ENCODE peak calls at places on chromosome 12, in ten cellular contexts. E, Y, H, B, M, T, W, C, F and O are unnamed samples.

GRCh38 chr12:98422809-98423208 is 92.6 kb upstream of the TMPO start:
- DNase-seq in M (peak; percentile 76), H (no peak), C (no peak), Y (no peak), B (peak; percentile 20), F (no peak), T (peak; percentile 71), E (no peak), W (no peak), O (no peak)

GRCh38 chr12:10182662-10183061 is 3.8 kb downstream of the TMEM52B start:
- DNase-seq in W (no peak), C (no peak), M (no peak), E (no peak), H (no peak), B (peak; percentile 86), T (no peak), F (no peak), Y (no peak), O (no peak)

GRCh38 chr12:85657251-85657650 is 179.0 kb downstream of the RASSF9 start:
- DNase-seq in B (no peak), E (no peak), Y (no peak), W (no peak), M (no peak), F (no peak), H (no peak), C (no peak), T (no peak), O (no peak)

GRCh38 chr12:14481201-14481600 is 86.5 kb downstream of the PLBD1 start:
- DNase-seq in T (no peak), C (no peak), Y (no peak), M (no peak), F (no peak), B (no peak), W (no peak), H (no peak), E (no peak), O (no peak)

GRCh38 chr12:80857311-80857710 is 80.4 kb downstream of the LIN7A start:
- DNase-seq in F (no peak), T (no peak), H (no peak), M (no peak), E (no peak), W (no peak), C (no peak), Y (no peak), B (no peak), O (no peak)

GRCh38 chr12:110012137-110012536 is 12.9 kb downstream of the ANKRD13A start:
- DNase-seq in H (no peak), C (no peak), B (no peak), M (no peak), F (no peak), E (no peak), W (no peak), T (no peak), Y (no peak), O (no peak)

GRCh38 chr12:124531281-124531745 is 36.1 kb downstream of the NCOR2 start:
- DNase-seq in T (no peak), E (no peak), M (no peak), Y (no peak), H (no peak), F (peak; percentile 88), W (no peak), C (peak; percentile 59), B (no peak), O (no peak)

GRCh38 chr12:103499571-103499970 is 3.8 kb upstream of the C12orf42 start:
- DNase-seq in H (no peak), M (no peak), Y (no peak), E (no peak), T (no peak), F (no peak), W (no peak), B (no peak), C (no peak), O (no peak)

GRCh38 chr12:107818984-107819383 is 44.5 kb downstream of the ASCL4 start:
- DNase-seq in C (no peak), E (no peak), W (no peak), H (peak; percentile 12), F (no peak), Y (no peak), B (peak; percentile 5), T (no peak), M (no peak), O (no peak)

GRCh38 chr12:42482086-42482819 is 107.3 kb downstream of the PRICKLE1 start:
- DNase-seq in W (peak; percentile 63), C (no peak), F (no peak), E (peak; percentile 75), H (no peak), Y (no peak), B (peak; percentile 50), M (no peak), T (peak; percentile 34), O (no peak)

GRCh38 chr12:75087656-75088055 is 122.0 kb downstream of the KCNC2 start:
- DNase-seq in C (no peak), W (no peak), B (no peak), E (no peak), Y (no peak), T (no peak), H (no peak), M (no peak), F (no peak), O (no peak)
- TF ChIP-seq CTCF in C (no peak), W (no peak), B (peak; percentile 14), E (no peak), Y (peak; percentile 24), T (peak; percentile 39), H (no peak), M (no peak), F (peak; percentile 27), O (no peak)

GRCh38 chr12:102483466-102483865 is 3.1 kb upstream of the IGF1 start:
- DNase-seq in T (no peak), H (no peak), C (no peak), E (no peak), F (no peak), M (no peak), B (no peak), W (no peak), Y (no peak), O (no peak)

GRCh38 chr12:102484017-102484731 is 3.8 kb upstream of the IGF1 start:
- DNase-seq in B (peak; percentile 16), M (peak; percentile 30), E (peak; percentile 38), F (peak; percentile 45), Y (peak; percentile 55), H (peak; percentile 38), W (no peak), T (peak; percentile 56), C (no peak), O (no peak)

GRCh38 chr12:102481705-102482104 is 1.3 kb upstream of the IGF1 start:
- DNase-seq in B (no peak), W (no peak), T (no peak), H (no peak), E (no peak), F (no peak), Y (no peak), C (no peak), M (no peak), O (no peak)

GRCh38 chr12:102486153-102486552 is 5.8 kb upstream of the IGF1 start:
- DNase-seq in F (no peak), E (no peak), M (no peak), H (no peak), T (no peak), C (no peak), B (no peak), W (no peak), Y (no peak), O (no peak)

DNA sequence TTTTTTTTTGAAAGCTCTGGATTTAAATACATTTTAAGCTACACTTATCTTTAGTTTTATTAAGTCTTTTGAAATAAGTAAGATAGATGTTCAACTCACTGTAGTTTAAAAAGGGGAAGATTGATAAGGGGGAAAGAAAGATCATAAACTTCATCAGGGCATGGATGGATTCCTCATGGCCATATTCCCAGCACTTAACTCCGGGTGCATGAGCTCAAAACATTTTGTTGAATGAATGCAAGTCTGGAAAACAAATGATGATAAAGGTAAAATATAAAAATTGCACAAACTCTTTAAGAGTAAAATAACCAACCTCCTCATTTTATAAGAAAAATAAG is 4.3 kb upstream of the IGF1 start:
- DNase-seq in B (no peak), E (no peak), T (no peak), C (no peak), W (no peak), F (no peak), Y (no peak), H (no peak), M (no peak), O (no peak)
- TF ChIP-seq CTCF in B (no peak), E (no peak), T (peak; percentile 13), C (no peak), W (no peak), F (no peak), Y (no peak), H (no peak), M (no peak), O (no peak)

DNA sequence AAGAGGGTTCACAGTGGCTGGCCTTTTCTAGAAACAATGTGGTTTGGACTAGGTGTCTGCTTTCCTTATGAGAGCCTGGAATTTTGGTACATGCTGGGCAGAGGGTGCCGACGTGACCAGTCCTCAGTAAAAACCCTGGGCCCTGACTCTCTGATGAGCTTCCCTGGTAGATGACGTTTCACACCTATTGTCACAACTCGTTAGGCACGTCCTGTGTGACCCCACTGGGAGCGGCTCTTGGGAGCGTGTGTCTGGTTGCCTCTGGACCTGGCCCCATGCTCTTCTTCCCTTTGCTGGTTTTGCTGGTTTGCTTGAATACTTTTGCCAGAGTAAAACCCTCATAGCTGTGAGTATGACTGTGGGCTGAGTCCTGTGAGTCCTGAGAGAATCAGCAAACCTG is 136.9 kb downstream of the RIMBP2 start:
- DNase-seq in H (no peak), E (no peak), C (no peak), M (no peak), W (no peak), B (no peak), F (no peak), T (no peak), Y (no peak), O (no peak)
- TF ChIP-seq CTCF in H (no peak), E (no peak), C (no peak), M (no peak), W (no peak), B (no peak), F (no peak), T (no peak), Y (no peak), O (no peak)

GRCh38 chr12:112685321-112685720 is 106.2 kb upstream of the RPH3A start:
- DNase-seq in C (no peak), T (no peak), E (no peak), H (no peak), Y (no peak), W (no peak), F (no peak), M (no peak), B (no peak), O (no peak)

GRCh38 chr12:112680993-112681392 is 110.6 kb upstream of the RPH3A start:
- DNase-seq in T (no peak), F (no peak), M (no peak), C (no peak), H (no peak), E (no peak), Y (no peak), W (no peak), B (no peak), O (no peak)

GRCh38 chr12:112682586-112682985 is 109.0 kb upstream of the RPH3A start:
- DNase-seq in F (no peak), M (no peak), B (no peak), E (no peak), W (no peak), Y (no peak), T (no peak), C (no peak), H (no peak), O (no peak)

GRCh38 chr12:112686373-112686772 is 105.2 kb upstream of the RPH3A start:
- DNase-seq in W (no peak), M (no peak), F (no peak), H (no peak), T (no peak), C (no peak), B (peak; percentile 88), E (no peak), Y (no peak), O (peak; percentile 26)

GRCh38 chr12:112684742-112685141 is 106.8 kb upstream of the RPH3A start:
- DNase-seq in F (no peak), B (no peak), E (no peak), Y (no peak), H (no peak), C (no peak), M (no peak), W (no peak), T (peak; percentile 41), O (no peak)
- TF ChIP-seq CTCF in F (no peak), B (no peak), E (no peak), Y (no peak), H (no peak), C (no peak), M (no peak), W (no peak), T (peak; percentile 58), O (peak; percentile 7)